ENCODE peak calls at places on chromosomes 11 and 22, in eight cellular contexts. One of them, this sample, is unnamed.

GRCh38 chr22:22394589-22394988 is 114.0 kb downstream of the ZNF280B start:
- DNase-seq in nucleus accumbens: no peak
- DNase-seq in brain microvascular endothelial cell: no peak
- DNase-seq in keratinocyte: no peak
- DNase-seq in psoas muscle: no peak
- DNase-seq in left ventricle myocardium superior: no peak
- DNase-seq in cardiac fibroblast: no peak
- DNase-seq in progenitor cell of endocrine pancreas: no peak
- DNase-seq in this sample: no peak

GRCh38 chr11:65790104-65790901 is 3.4 kb downstream of the OVOL1 start:
- DNase-seq in cardiac fibroblast: no peak
- DNase-seq in nucleus accumbens: no peak
- DNase-seq in psoas muscle: peak
- DNase-seq in keratinocyte: no peak
- DNase-seq in left ventricle myocardium superior: no peak
- DNase-seq in brain microvascular endothelial cell: no peak
- DNase-seq in progenitor cell of endocrine pancreas: no peak
- DNase-seq in this sample: no peak

GRCh38 chr11:116931206-116931953 is 94.0 kb upstream of the APOA1 start:
- DNase-seq in left ventricle myocardium superior: no peak
- DNase-seq in progenitor cell of endocrine pancreas: no peak
- DNase-seq in nucleus accumbens: no peak
- DNase-seq in cardiac fibroblast: peak
- DNase-seq in keratinocyte: peak
- DNase-seq in brain microvascular endothelial cell: no peak
- DNase-seq in psoas muscle: no peak
- DNase-seq in this sample: peak

GRCh38 chr11:45500457-45500856 is 165.0 kb downstream of the CHST1 start:
- DNase-seq in cardiac fibroblast: peak
- DNase-seq in brain microvascular endothelial cell: no peak
- DNase-seq in left ventricle myocardium superior: no peak
- DNase-seq in progenitor cell of endocrine pancreas: no peak
- DNase-seq in psoas muscle: no peak
- DNase-seq in nucleus accumbens: no peak
- DNase-seq in keratinocyte: no peak
- DNase-seq in this sample: no peak

GRCh38 chr22:29480512-29481264 is 670 bp downstream of the NEFH start:
- DNase-seq in brain microvascular endothelial cell: no peak
- DNase-seq in progenitor cell of endocrine pancreas: no peak
- DNase-seq in psoas muscle: no peak
- DNase-seq in cardiac fibroblast: peak
- DNase-seq in nucleus accumbens: no peak
- DNase-seq in left ventricle myocardium superior: peak
- DNase-seq in keratinocyte: no peak
- DNase-seq in this sample: no peak

GRCh38 chr22:36465232-36466021 is 16.0 kb downstream of the TXN2 start:
- DNase-seq in progenitor cell of endocrine pancreas: no peak
- DNase-seq in left ventricle myocardium superior: peak
- DNase-seq in cardiac fibroblast: peak
- DNase-seq in nucleus accumbens: no peak
- DNase-seq in psoas muscle: peak
- DNase-seq in keratinocyte: no peak
- DNase-seq in brain microvascular endothelial cell: peak
- DNase-seq in this sample: peak

GRCh38 chr11:2577071-2578005 is 122.5 kb downstream of the KCNQ1OT1 start:
- DNase-seq in progenitor cell of endocrine pancreas: peak
- DNase-seq in psoas muscle: peak
- DNase-seq in brain microvascular endothelial cell: no peak
- DNase-seq in nucleus accumbens: no peak
- DNase-seq in cardiac fibroblast: no peak
- DNase-seq in keratinocyte: no peak
- DNase-seq in left ventricle myocardium superior: peak
- DNase-seq in this sample: no peak

GRCh38 chr11:124837491-124837856 is 27.8 kb upstream of the ROBO3 start:
- DNase-seq in keratinocyte: peak
- DNase-seq in cardiac fibroblast: peak
- DNase-seq in left ventricle myocardium superior: no peak
- DNase-seq in psoas muscle: no peak
- DNase-seq in brain microvascular endothelial cell: peak
- DNase-seq in progenitor cell of endocrine pancreas: no peak
- DNase-seq in nucleus accumbens: peak
- DNase-seq in this sample: peak

GRCh38 chr11:12411806-12412727 is 34.7 kb downstream of the PARVA start:
- DNase-seq in progenitor cell of endocrine pancreas: peak
- DNase-seq in nucleus accumbens: peak
- DNase-seq in brain microvascular endothelial cell: peak
- DNase-seq in psoas muscle: peak
- DNase-seq in keratinocyte: peak
- DNase-seq in cardiac fibroblast: peak
- DNase-seq in left ventricle myocardium superior: peak
- DNase-seq in this sample: peak

GRCh38 chr11:21636561-21636960 is 556.3 kb upstream of the ANO5 start:
- DNase-seq in brain microvascular endothelial cell: no peak
- DNase-seq in cardiac fibroblast: no peak
- DNase-seq in nucleus accumbens: no peak
- DNase-seq in left ventricle myocardium superior: no peak
- DNase-seq in progenitor cell of endocrine pancreas: no peak
- DNase-seq in psoas muscle: no peak
- DNase-seq in keratinocyte: no peak
- DNase-seq in this sample: no peak

GRCh38 chr22:43331064-43331435 is 12.1 kb downstream of the SCUBE1 start:
- DNase-seq in nucleus accumbens: no peak
- DNase-seq in progenitor cell of endocrine pancreas: no peak
- DNase-seq in left ventricle myocardium superior: no peak
- DNase-seq in brain microvascular endothelial cell: no peak
- DNase-seq in psoas muscle: no peak
- DNase-seq in cardiac fibroblast: no peak
- DNase-seq in keratinocyte: no peak
- DNase-seq in this sample: no peak

GRCh38 chr11:1888811-1889526 is 2.7 kb downstream of the PRR33 start:
- DNase-seq in left ventricle myocardium superior: peak
- DNase-seq in keratinocyte: no peak
- DNase-seq in nucleus accumbens: no peak
- DNase-seq in brain microvascular endothelial cell: no peak
- DNase-seq in cardiac fibroblast: no peak
- DNase-seq in psoas muscle: no peak
- DNase-seq in progenitor cell of endocrine pancreas: no peak
- DNase-seq in this sample: no peak

GRCh38 chr11:97361812-97362378 is 972.1 kb downstream of the JRKL start:
- DNase-seq in progenitor cell of endocrine pancreas: no peak
- DNase-seq in cardiac fibroblast: peak
- DNase-seq in keratinocyte: no peak
- DNase-seq in psoas muscle: no peak
- DNase-seq in left ventricle myocardium superior: no peak
- DNase-seq in brain microvascular endothelial cell: peak
- DNase-seq in nucleus accumbens: no peak
- DNase-seq in this sample: no peak

GRCh38 chr11:64250875-64251721 is at the start of gene PLCB3:
- DNase-seq in brain microvascular endothelial cell: no peak
- DNase-seq in left ventricle myocardium superior: peak
- DNase-seq in cardiac fibroblast: peak
- DNase-seq in progenitor cell of endocrine pancreas: peak
- DNase-seq in psoas muscle: peak
- DNase-seq in keratinocyte: no peak
- DNase-seq in nucleus accumbens: peak
- DNase-seq in this sample: peak

GRCh38 chr11:121829159-121829643 is 286.8 kb downstream of the BLID start:
- DNase-seq in nucleus accumbens: no peak
- DNase-seq in left ventricle myocardium superior: no peak
- DNase-seq in progenitor cell of endocrine pancreas: no peak
- DNase-seq in keratinocyte: peak
- DNase-seq in brain microvascular endothelial cell: peak
- DNase-seq in cardiac fibroblast: peak
- DNase-seq in psoas muscle: peak
- DNase-seq in this sample: peak

GRCh38 chr22:41288245-41288946 is 2.4 kb upstream of the RANGAP1 start:
- DNase-seq in cardiac fibroblast: peak
- DNase-seq in nucleus accumbens: no peak
- DNase-seq in psoas muscle: no peak
- DNase-seq in progenitor cell of endocrine pancreas: no peak
- DNase-seq in brain microvascular endothelial cell: peak
- DNase-seq in left ventricle myocardium superior: no peak
- DNase-seq in keratinocyte: peak
- DNase-seq in this sample: peak

GRCh38 chr11:44445500-44446340 is 119.7 kb upstream of the CD82 start:
- DNase-seq in left ventricle myocardium superior: no peak
- DNase-seq in brain microvascular endothelial cell: no peak
- DNase-seq in progenitor cell of endocrine pancreas: no peak
- DNase-seq in keratinocyte: peak
- DNase-seq in cardiac fibroblast: no peak
- DNase-seq in psoas muscle: no peak
- DNase-seq in nucleus accumbens: no peak
- DNase-seq in this sample: no peak

GRCh38 chr11:95924414-95924760 is 480 bp upstream of the MTMR2 start:
- DNase-seq in progenitor cell of endocrine pancreas: no peak
- DNase-seq in brain microvascular endothelial cell: no peak
- DNase-seq in keratinocyte: no peak
- DNase-seq in cardiac fibroblast: peak
- DNase-seq in psoas muscle: no peak
- DNase-seq in left ventricle myocardium superior: no peak
- DNase-seq in nucleus accumbens: no peak
- DNase-seq in this sample: no peak

This sample was measured in AG08396.